ENCODE peak calls at places on chromosomes 4 and X, in four cellular contexts. G, J, S and E are unnamed samples. For H3K36me3, the result is how much of the 10 kb centered on the place peaks cover.

GRCh38 chr4:184343400-184344177 is 125.9 kb upstream of the ENPP6 start:
- DNase-seq in S (peak), J (peak), G (peak), E (peak)

GRCh38 chr4:116811730-116812129 is 273.6 kb downstream of the TRAM1L1 start:
- DNase-seq in G (no peak), J (no peak), S (no peak), E (no peak)

GRCh38 chrX:50495616-50496015 is 25.0 kb upstream of the DGKK start:
- DNase-seq in J (no peak), G (no peak), S (no peak), E (no peak)

GRCh38 chr4:177308125-177308524 is 1.5 kb upstream of the NEIL3 start:
- DNase-seq in J (peak), G (no peak), S (peak), E (peak)

GRCh38 chr4:119550857-119551532 is 77.6 kb downstream of the PDE5A start:
- DNase-seq in G (no peak), S (peak), J (peak), E (peak)

GRCh38 chrX:17441965-17442364 is 67.0 kb downstream of the NHS start:
- DNase-seq in S (peak), J (peak), G (no peak), E (peak)

GRCh38 chr4:2101346-2102044 is 42.4 kb downstream of the NAT8L start:
- DNase-seq in G (no peak), J (peak), S (peak), E (peak)

GRCh38 chrX:10429908-10430307 is 190.5 kb downstream of the MID1 start:
- DNase-seq in S (no peak), J (no peak), G (no peak), E (no peak)

GRCh38 chrX:119667111-119667928 is 25.6 kb downstream of the SEPTIN6 start:
- DNase-seq in S (no peak), G (no peak), J (no peak), E (no peak)

GRCh38 chrX:46561931-46562721 is 11.4 kb upstream of the CHST7 start:
- DNase-seq in S (no peak), G (no peak), J (no peak), E (no peak)

GRCh38 chrX:109943092-109943739 is 59.7 kb upstream of the TMEM164 start:
- DNase-seq in J (no peak), S (no peak), G (no peak), E (no peak)

GRCh38 chrX:47158131-47158530 is 13.1 kb downstream of the RBM10 start:
- DNase-seq in S (no peak), G (no peak), J (no peak), E (no peak)

GRCh38 chrX:100680756-100681155 is 36.8 kb downstream of the SRPX2 start:
- DNase-seq in G (no peak), S (peak), J (no peak), E (no peak)

GRCh38 chr4:70559216-70559830 is 32.7 kb upstream of the AMBN start:
- DNase-seq in G (peak), S (peak), J (peak), E (peak)

GRCh38 chr4:182179105-182179504 is 64.1 kb upstream of the TENM3 start:
- DNase-seq in S (peak), G (no peak), J (peak), E (no peak)

GRCh38 chrX:54248309-54248708 is 65.3 kb upstream of the FAM120C start:
- DNase-seq in S (peak), G (peak), J (no peak), E (peak)

GRCh38 chrX:131987252-131987651 is 35.9 kb upstream of the STK26 start:
- DNase-seq in S (no peak), G (peak), J (no peak), E (peak)

GRCh38 chr4:9703391-9703790 is 78.0 kb upstream of the DRD5 start:
- DNase-seq in J (peak), S (peak), G (peak), E (peak)

GRCh38 chrX:12906392-12906791 is at the start of gene TLR8:
- DNase-seq in J (no peak), S (no peak), G (no peak), E (no peak)

GRCh38 chr4:159360549-159360948 is 257.7 kb downstream of the RAPGEF2 start:
- DNase-seq in S (peak), G (no peak), J (peak), E (peak)

GRCh38 chrX:115268421-115268820 is 21.1 kb upstream of the LUZP4 start:
- DNase-seq in S (peak), G (no peak), J (no peak), E (peak)

DNA sequence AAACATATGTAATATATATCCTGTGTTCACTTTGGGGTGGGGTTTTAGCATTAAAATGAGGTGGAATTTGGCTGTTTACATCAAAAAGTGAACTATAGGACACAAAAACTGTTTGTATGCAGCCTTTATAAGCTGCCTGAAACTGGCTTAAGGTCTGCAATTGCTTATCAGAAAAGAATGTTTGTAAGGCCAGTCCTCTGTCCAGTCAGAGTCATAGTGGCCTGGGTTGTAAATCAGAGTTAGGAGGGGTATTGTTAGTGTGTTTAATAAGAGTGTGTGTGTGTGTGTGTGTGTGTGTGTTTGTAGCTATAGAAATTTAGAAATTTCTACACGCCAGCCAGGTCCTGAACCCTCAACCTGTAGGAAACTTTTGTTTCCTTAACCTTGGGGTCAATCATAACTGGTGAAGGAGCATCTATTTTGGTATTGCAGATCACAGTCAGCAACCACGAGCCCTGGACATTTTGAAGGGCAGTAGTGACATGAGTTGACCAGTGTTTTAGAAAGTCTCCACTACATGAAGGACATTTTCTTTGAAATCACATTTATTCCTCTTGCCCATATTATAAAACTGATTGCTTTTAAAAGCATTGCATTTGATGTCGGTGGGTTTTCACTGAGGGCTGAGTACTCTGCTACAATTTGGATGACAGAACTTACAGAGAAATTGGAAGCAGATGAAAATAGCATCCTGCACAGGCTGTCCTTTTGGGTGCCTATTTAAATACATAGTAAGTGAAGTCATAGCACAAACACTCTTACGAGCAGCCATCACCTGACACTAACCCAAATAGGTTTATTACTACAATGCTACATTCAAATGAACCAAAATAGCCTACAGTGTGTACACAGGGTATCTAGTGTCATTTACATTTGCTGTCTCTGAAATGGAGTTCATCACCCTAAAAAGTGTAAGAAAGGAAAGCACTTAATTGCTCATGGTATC is 11.2 kb upstream of the TMEM154 start:
- DNase-seq in G (no peak), S (peak), J (no peak), E (no peak)
- H3K4me3 ChIP-seq in G (no peak), S (no peak), J (no peak), E (no peak)

GRCh38 chrX:130049821-130050220 is 60.5 kb downstream of the ELF4 start:
- DNase-seq in J (no peak), S (no peak), G (no peak), E (no peak)

GRCh38 chrX:130055899-130056298 is 54.4 kb downstream of the ELF4 start:
- DNase-seq in J (no peak), G (no peak), S (no peak), E (no peak)

GRCh38 chrX:130051176-130051845 is 59.0 kb downstream of the ELF4 start:
- DNase-seq in G (no peak), S (no peak), J (no peak), E (no peak)

GRCh38 chrX:130055103-130055502 is 55.2 kb downstream of the ELF4 start:
- DNase-seq in S (peak), G (no peak), J (peak), E (no peak)

DNA sequence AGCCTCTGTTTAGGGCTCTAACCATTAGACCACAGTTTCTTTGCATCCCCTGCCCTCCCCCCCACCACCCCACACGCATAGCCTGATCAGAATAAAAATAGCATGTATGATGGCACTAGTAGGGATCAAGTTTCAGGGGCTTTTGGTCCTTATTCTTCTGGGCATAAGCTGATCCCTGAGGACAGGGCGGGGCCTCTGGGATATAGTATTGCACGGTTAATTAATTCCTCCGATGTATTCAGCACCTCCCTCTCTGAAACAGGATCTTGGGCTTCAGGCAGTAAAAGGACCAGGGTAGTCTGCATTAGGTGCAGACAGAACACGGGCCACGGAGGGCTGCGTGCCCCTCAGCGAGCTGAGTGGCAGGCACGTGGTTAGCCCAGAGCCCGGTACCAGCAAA is 57.1 kb downstream of the ELF4 start:
- DNase-seq in S (no peak), G (no peak), J (no peak), E (no peak)
- H3K36me3 ChIP-seq in S (under half), G (under half), J (under half), E (under half)

DNA sequence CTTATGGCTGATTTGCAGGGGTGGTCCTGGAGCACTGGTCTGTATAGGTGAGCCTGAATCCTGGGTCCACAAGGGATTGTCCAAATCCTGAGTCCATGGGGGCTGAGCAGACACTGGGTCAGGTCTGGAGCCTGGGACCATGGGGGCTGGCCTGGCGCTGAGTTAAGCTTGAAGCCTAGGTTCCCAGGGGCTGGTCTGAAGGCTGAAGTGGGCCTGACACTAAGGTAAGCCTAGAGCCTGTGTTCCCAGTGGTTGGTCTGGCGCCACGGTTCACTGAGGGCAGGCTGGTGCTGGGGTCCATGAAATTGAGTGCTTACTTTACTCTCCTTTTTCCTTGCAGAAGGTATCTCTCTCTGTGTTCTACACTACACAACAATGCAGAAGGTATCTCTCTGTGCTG is 155.8 kb downstream of the RBM46 start:
- DNase-seq in G (no peak), J (no peak), S (no peak), E (no peak)
- H3K4me3 ChIP-seq in G (no peak), J (no peak), S (no peak), E (no peak)

GRCh38 chrX:19673334-19674040 is 158.2 kb upstream of the MAP3K15 start:
- DNase-seq in G (no peak), J (peak), S (peak), E (peak)
- H3K36me3 ChIP-seq in G (under half), J (under half), S (under half), E (under half)

DNA sequence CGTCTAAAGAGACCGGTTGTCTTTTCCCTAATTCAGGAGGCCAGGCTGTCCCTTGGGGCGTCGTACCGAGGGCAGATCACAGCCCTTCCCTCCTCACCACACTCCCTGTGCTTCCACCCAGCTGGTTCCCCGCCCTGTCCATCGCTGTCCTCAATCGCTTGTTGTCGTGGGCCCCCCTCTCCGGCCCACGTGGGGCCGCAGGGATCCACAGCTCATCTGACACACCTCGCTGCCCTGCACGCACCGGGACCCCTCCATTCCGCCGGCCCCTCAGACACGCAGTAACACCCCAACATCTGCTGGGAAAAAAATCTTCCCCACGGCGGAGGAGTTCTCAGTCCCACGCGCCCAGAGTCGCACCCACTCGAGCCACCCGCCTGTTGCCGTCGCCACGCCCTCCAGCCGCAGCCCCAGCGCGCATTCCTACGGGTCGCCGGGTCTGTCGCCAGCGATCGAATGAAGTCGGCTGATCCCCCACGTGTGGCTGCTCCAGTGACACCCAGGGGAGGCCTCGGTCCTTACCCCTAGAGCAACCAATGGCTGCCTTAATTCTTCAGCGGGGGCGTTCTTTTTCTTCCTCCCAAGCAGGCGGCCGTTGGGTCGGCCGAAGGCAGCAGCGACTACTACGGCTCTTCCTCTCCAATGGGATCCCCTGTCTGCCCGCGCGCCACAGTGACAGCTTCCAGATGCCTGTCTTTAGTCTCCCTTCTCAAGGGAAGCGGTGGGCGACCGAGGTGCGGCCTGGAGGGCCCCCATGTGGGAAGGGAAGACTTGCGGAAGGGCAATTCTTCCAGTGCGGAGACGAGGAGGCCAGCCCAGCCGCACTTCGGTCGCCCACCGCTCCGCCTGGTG is 885 bp upstream of the SEPTIN11 start:
- DNase-seq in S (peak), J (peak), G (peak), E (peak)
- H3K4me3 ChIP-seq in S (peak), J (peak), G (peak), E (peak)

DNA sequence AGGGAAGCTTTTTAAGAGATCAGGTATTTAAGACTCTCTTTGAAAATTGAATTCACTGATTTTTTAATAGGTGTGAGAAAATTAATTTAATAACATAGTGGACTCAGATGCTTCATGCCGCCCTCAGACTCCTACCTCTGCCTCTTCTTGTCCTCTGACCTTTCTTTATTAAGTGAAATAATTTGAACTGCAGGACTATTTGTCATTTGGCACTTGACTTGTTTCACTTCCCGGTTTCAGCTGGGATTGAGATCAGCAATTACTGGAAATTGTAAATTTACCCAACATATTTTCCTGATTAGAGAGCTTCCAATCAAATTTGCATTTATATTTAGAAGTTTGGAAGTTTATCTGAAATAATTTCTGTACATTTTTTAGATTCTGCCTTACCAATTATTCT is 116.8 kb downstream of the CBR4 start:
- DNase-seq in S (no peak), J (no peak), G (no peak), E (no peak)
- H3K36me3 ChIP-seq in S (under half), J (half or more), G (under half), E (under half)

DNA sequence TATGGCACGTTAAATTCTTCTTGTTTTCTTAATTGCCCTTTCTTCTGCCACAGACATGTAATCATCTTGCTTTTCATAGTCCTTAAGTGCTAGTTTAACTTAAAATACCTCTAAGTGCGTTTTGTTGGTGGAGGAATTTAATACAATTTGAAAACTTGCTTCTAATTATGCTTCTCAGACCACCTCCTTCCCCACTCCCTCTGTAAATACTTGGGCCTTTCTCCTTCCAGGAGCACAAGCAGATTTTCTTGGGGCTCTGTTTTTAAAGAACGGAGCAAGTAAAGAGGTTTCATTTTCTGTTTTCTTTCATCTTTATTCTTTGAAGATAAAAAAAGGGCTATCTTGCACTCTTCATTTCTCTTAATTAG is 559 bp upstream of the PCDH18 start:
- DNase-seq in J (no peak), S (peak), G (no peak), E (no peak)
- H3K4me3 ChIP-seq in J (peak), S (peak), G (peak), E (no peak)

GRCh38 chr4:17584502-17585213 is 7.7 kb downstream of the LAP3 start:
- DNase-seq in J (no peak), G (no peak), S (no peak), E (no peak)
- H3K36me3 ChIP-seq in J (under half), G (half or more), S (under half), E (under half)

GRCh38 chr4:40514409-40515025 is 115.1 kb downstream of the RBM47 start:
- DNase-seq in S (no peak), G (no peak), J (no peak), E (no peak)
- H3K4me3 ChIP-seq in S (no peak), G (no peak), J (no peak), E (peak)